ENCODE peak calls at places on chromosome 22, in nine cellular contexts. P, H, C, V, A, L, B, T and G are unnamed samples.

GRCh38 chr22:37300551-37301017 is 18.3 kb downstream of the CYTH4 start:
- DNase-seq in B (no peak), L (no peak), V (peak; percentile 52), P (no peak), H (no peak), A (no peak), C (no peak), T (no peak), G (no peak)

GRCh38 chr22:48558606-48559402 is 1268.9 kb downstream of the BRD1 start:
- DNase-seq in C (no peak), B (no peak), P (no peak), V (no peak), L (no peak), T (no peak), H (peak; percentile 43), A (no peak), G (no peak)

GRCh38 chr22:48894064-48894671 is 933.5 kb downstream of the BRD1 start:
- DNase-seq in A (no peak), P (no peak), T (no peak), L (no peak), V (peak; percentile 2), B (no peak), H (no peak), C (no peak), G (no peak)

GRCh38 chr22:22820626-22821025 is 67.0 kb upstream of the IGLL5 start:
- DNase-seq in V (peak; percentile 37), A (no peak), T (no peak), B (no peak), H (no peak), L (no peak), P (no peak), C (no peak), G (no peak)

GRCh38 chr22:35229865-35230264 is 27.4 kb upstream of the HMGXB4 start:
- DNase-seq in A (no peak), V (no peak), T (no peak), P (no peak), C (no peak), B (no peak), H (no peak), L (no peak), G (no peak)

GRCh38 chr22:44444341-44445306 is 53.4 kb downstream of the RTL6 start:
- DNase-seq in A (no peak), C (no peak), B (no peak), H (no peak), T (no peak), P (no peak), V (no peak), L (no peak), G (no peak)

GRCh38 chr22:34296456-34296855 is 376.2 kb upstream of the LARGE1 start:
- DNase-seq in B (no peak), T (no peak), C (no peak), P (no peak), L (no peak), V (no peak), H (no peak), A (no peak), G (no peak)

GRCh38 chr22:21714784-21715183 is 20.8 kb downstream of the YPEL1 start:
- DNase-seq in B (no peak), P (no peak), C (no peak), V (no peak), H (no peak), A (peak; percentile 78), T (no peak), L (peak; percentile 5), G (no peak)

GRCh38 chr22:38262051-38262795 is 10.6 kb downstream of the TMEM184B start:
- DNase-seq in T (no peak), C (peak; percentile 50), P (peak; percentile 51), A (peak; percentile 79), L (no peak), B (no peak), H (peak; percentile 79), V (peak; percentile 54), G (no peak)

GRCh38 chr22:17930455-17931313 is 93.7 kb downstream of the MICAL3 start:
- DNase-seq in C (no peak), P (no peak), B (no peak), A (no peak), T (no peak), V (no peak), L (no peak), H (no peak), G (no peak)

GRCh38 chr22:27397948-27398330 is 403.6 kb downstream of the MN1 start:
- DNase-seq in P (no peak), C (peak; percentile 88), A (no peak), H (peak; percentile 87), V (no peak), B (no peak), T (no peak), L (peak; percentile 51), G (peak; percentile 86)

GRCh38 chr22:35409783-35410662 is 10.1 kb downstream of the MCM5 start:
- DNase-seq in T (no peak), A (no peak), V (peak; percentile 81), P (no peak), L (no peak), B (no peak), H (no peak), C (no peak), G (peak; percentile 31)

GRCh38 chr22:50582562-50583293 is at the start of gene CHKB:
- DNase-seq in V (peak; percentile 97), A (peak; percentile 99), C (peak; percentile 97), P (peak; percentile 100), B (peak; percentile 84), L (peak; percentile 95), H (peak; percentile 100), T (peak; percentile 90), G (peak; percentile 97)
- TF ChIP-seq CTCF in V (no peak), A (no peak), C (no peak), P (no peak), B (no peak), L (no peak), H (no peak), T (no peak), G (no peak)

GRCh38 chr22:25748140-25748539 is 6.2 kb downstream of the MYO18B start:
- DNase-seq in A (no peak), T (no peak), H (no peak), V (no peak), B (no peak), C (no peak), L (no peak), P (no peak), G (no peak)

GRCh38 chr22:25747245-25747944 is 5.4 kb downstream of the MYO18B start:
- DNase-seq in H (peak; percentile 93), A (peak; percentile 15), T (peak; percentile 99), L (peak; percentile 97), P (peak; percentile 85), C (peak; percentile 98), B (peak; percentile 97), V (no peak), G (peak; percentile 92)

GRCh38 chr22:25744694-25745093 is 2.7 kb downstream of the MYO18B start:
- DNase-seq in T (no peak), H (no peak), P (no peak), V (no peak), L (no peak), B (no peak), C (no peak), A (no peak), G (no peak)

GRCh38 chr22:25745341-25746011 is 3.5 kb downstream of the MYO18B start:
- DNase-seq in P (no peak), B (no peak), L (peak; percentile 63), H (no peak), T (peak; percentile 78), V (no peak), C (peak; percentile 81), A (peak; percentile 37), G (peak; percentile 72)

GRCh38 chr22:25746012-25746373 is 4.0 kb downstream of the MYO18B start:
- DNase-seq in C (peak; percentile 76), L (no peak), P (no peak), B (no peak), H (no peak), V (no peak), T (peak; percentile 74), A (peak; percentile 65), G (peak; percentile 53)
- H3K4me3 ChIP-seq in C (no peak overlapping the region), L (no peak overlapping the region), P (no peak overlapping the region), B (no peak overlapping the region), H (peak overlapping the region; percentile 78), V (no peak overlapping the region), T (no peak overlapping the region), A (no peak overlapping the region), G (no peak overlapping the region)

DNA sequence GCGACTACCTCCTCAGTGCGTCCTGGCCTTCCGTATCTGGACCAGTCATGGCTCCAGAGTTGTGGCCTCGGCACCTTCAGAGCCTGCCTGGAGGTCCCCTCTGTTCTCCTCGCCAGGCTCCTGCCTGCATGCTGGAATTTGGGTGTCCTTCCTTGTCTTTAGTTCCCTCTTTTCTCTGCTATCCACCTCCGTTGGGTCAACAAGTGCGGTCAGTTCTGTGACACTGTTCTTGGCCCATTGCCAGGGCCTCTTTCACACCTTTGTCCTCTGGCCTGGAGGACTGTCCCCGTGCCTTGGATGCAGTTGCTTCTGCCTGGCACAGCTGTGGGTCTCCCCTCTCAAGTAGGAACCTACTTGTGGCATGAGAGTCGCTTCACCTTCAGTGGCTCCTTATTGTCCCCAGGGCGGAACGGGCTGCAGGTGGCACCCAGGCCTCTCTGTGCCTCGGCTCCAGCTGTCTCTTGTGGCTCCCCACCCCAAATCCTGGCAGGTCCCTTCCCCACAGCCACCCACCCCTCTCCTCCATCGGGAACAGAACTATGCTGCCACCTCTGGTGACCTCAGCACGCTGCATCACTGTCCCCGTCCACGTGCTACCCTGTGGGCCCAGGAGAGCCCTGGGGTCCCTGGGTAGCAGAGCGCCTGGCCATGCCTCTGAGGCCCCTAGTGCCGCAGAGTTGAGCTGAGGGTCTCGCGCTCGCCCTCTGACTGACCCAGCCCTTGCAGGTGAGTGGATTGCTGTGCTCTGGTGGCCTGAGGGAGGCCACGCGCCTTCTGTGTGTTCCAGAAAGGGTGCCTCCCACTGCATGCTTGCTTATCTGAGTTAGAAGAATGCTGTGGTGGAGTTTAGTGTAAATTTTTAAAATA is 4.7 kb downstream of the DGCR8 start:
- DNase-seq in P (peak; percentile 74), C (peak; percentile 5), A (no peak), T (no peak), H (peak; percentile 78), L (no peak), V (no peak), B (no peak), G (peak; percentile 6)
- TF ChIP-seq CTCF in P (peak; percentile 67), C (peak; percentile 37), A (peak; percentile 50), T (peak; percentile 6), H (peak; percentile 15), L (peak; percentile 60), V (no peak), B (peak; percentile 58), G (peak; percentile 29)

GRCh38 chr22:42078469-42079318 is 806 bp upstream of the SMDT1 start:
- DNase-seq in P (no peak), C (peak; percentile 30), B (no peak), L (no peak), V (no peak), A (no peak), T (no peak), H (no peak), G (peak; percentile 34)

GRCh38 chr22:42075277-42075676 is 1.2 kb downstream of the PHETA2 start:
- DNase-seq in L (no peak), B (no peak), A (no peak), T (no peak), C (no peak), H (peak; percentile 37), P (no peak), V (no peak), G (no peak)

GRCh38 chr22:42076764-42077485 is 2.6 kb upstream of the SMDT1 start:
- DNase-seq in A (no peak), V (no peak), P (no peak), H (peak; percentile 49), L (no peak), B (no peak), T (no peak), C (no peak), G (no peak)

GRCh38 chr22:42079319-42080251 is at the start of gene SMDT1:
- DNase-seq in H (peak; percentile 100), V (peak; percentile 99), B (peak; percentile 94), T (peak; percentile 96), C (peak; percentile 99), P (peak; percentile 99), L (peak; percentile 97), A (peak; percentile 99), G (peak; percentile 99)

GRCh38 chr22:42077486-42078125 is 1.9 kb upstream of the SMDT1 start:
- DNase-seq in H (peak; percentile 51), B (no peak), A (no peak), P (no peak), C (no peak), V (no peak), T (no peak), L (no peak), G (no peak)
- H3K4me3 ChIP-seq in H (no peak overlapping the region), B (no peak overlapping the region), A (no peak overlapping the region), P (no peak overlapping the region), C (no peak overlapping the region), V (no peak overlapping the region), T (no peak overlapping the region), L (no peak overlapping the region), G (no peak overlapping the region)